ENCODE peak calls at places on chromosomes 6 and 20, in seven cellular contexts. U is activated T-cell treated with anti-CD3 and anti-CD28 coated beads, Interleukin-2, amount 50 U/mL, for 72 hours; Y is stimulated activated CD4-positive, alpha-beta T cell treated with anti-CD3 and anti-CD28 coated beads, Interleukin-2, amount 100 ng/mL, for 48 hours; B is aorta; D is T-helper 2 cell; A is non-pigmented ciliary epithelial cell; S is T-helper 17 cell. N is an unnamed sample.
A peak's percentile ranks its signal among the peaks of the same experiment; 100 is the strongest.

GRCh38 chr20:43549416-43550136 is 9.3 kb upstream of the SGK2 start:
- DNase-seq in U (no peak), Y (no peak), B (peak; percentile 5), D (no peak), A (no peak), S (no peak), N (no peak)

GRCh38 chr6:72913797-72914196 is 291.9 kb downstream of the KCNQ5 start:
- DNase-seq in U (no peak), Y (no peak), B (no peak), D (no peak), A (no peak), S (no peak), N (no peak)

GRCh38 chr6:30763618-30764489 is 19.5 kb upstream of the IER3 start:
- DNase-seq in U (no peak), Y (no peak), B (no peak), D (no peak), A (no peak), S (no peak), N (no peak)

GRCh38 chr6:104995989-104996617 is 39.2 kb downstream of the LIN28B start:
- DNase-seq in U (no peak), Y (no peak), B (no peak), D (no peak), A (peak; percentile 34), S (no peak), N (no peak)

GRCh38 chr6:145814501-145815350 is at the start of gene FBXO30:
- DNase-seq in U (peak; percentile 87), Y (peak; percentile 80), B (peak; percentile 96), D (peak; percentile 79), A (no peak), S (peak; percentile 85), N (peak; percentile 62)

GRCh38 chr6:28107506-28107905 is 16.9 kb upstream of the ZSCAN16 start:
- DNase-seq in U (no peak), Y (no peak), B (no peak), D (no peak), A (no peak), S (no peak), N (no peak)

GRCh38 chr6:105428342-105428957 is 25.6 kb upstream of the PREP start:
- DNase-seq in U (no peak), Y (no peak), B (no peak), D (no peak), A (peak; percentile 45), S (no peak), N (no peak)

GRCh38 chr6:139582956-139583355 is 208.5 kb upstream of the CITED2 start:
- DNase-seq in U (no peak), Y (no peak), B (no peak), D (no peak), A (no peak), S (no peak), N (no peak)

GRCh38 chr6:20020526-20020925 is 183.4 kb downstream of the ID4 start:
- DNase-seq in U (no peak), Y (no peak), B (no peak), D (no peak), A (no peak), S (no peak), N (no peak)

GRCh38 chr20:37353285-37353849 is 7.4 kb downstream of the SRC start:
- DNase-seq in U (no peak), Y (no peak), B (peak; percentile 68), D (no peak), A (no peak), S (no peak), N (no peak)

GRCh38 chr20:17503501-17504325 is 27.5 kb downstream of the BFSP1 start:
- DNase-seq in U (no peak), Y (no peak), B (no peak), D (no peak), A (no peak), S (no peak), N (no peak)

N was measured in HL-60.